ENCODE peak calls at places on chromosomes 7 and 10, in nine cellular contexts. K is NCI-H82; X is LHCN-M2; H is RPMI7951; F is neural progenitor cell; I is stimulated activated CD8-positive, alpha-beta memory T cell treated with anti-CD3 and anti-CD28 coated beads, Interleukin-7, amount 100 ng/mL, for 4 hours; G is A172; L is T follicular helper cell; N is amniotic epithelial cell. T is an unnamed sample.

GRCh38 chr10:122019414-122019975 is 30.5 kb downstream of the TACC2 start:
- DNase-seq in L (no peak), X (no peak), K (peak), N (no peak), H (no peak), I (no peak), F (peak), G (no peak), T (peak)

GRCh38 chr10:33136271-33136670 is 178.2 kb upstream of the ITGB1 start:
- DNase-seq in H (peak), K (peak), I (no peak), X (peak), L (no peak), G (peak), N (peak), F (no peak), T (no peak)

GRCh38 chr7:43071604-43072003 is 40.8 kb upstream of the HECW1 start:
- DNase-seq in H (peak), F (peak), G (peak), N (peak), X (peak), I (no peak), K (peak), L (no peak), T (peak)

GRCh38 chr7:32477649-32477980 is 12.6 kb downstream of the LSM5 start:
- DNase-seq in X (peak), I (no peak), H (peak), F (no peak), L (no peak), N (no peak), G (no peak), K (no peak), T (no peak)

GRCh38 chr7:155132431-155132830 is 62.3 kb downstream of the HTR5A start:
- DNase-seq in K (no peak), I (no peak), G (no peak), N (no peak), F (no peak), L (no peak), H (no peak), X (no peak), T (no peak)

GRCh38 chr7:26233902-26234511 is 32.5 kb downstream of the CBX3 start:
- DNase-seq in H (no peak), I (no peak), N (no peak), G (no peak), L (no peak), K (no peak), X (no peak), F (no peak), T (no peak)

GRCh38 chr7:911791-912480 is 35.6 kb downstream of the GET4 start:
- DNase-seq in X (no peak), G (no peak), L (no peak), H (no peak), N (no peak), K (no peak), I (no peak), F (no peak), T (no peak)

GRCh38 chr7:73451780-73452398 is 18.3 kb downstream of the FZD9 start:
- DNase-seq in L (no peak), X (peak), I (no peak), G (peak), N (peak), F (peak), H (peak), K (peak), T (peak)

GRCh38 chr7:155662343-155663043 is 18.0 kb downstream of the RBM33 start:
- DNase-seq in N (no peak), L (no peak), H (no peak), K (no peak), X (no peak), I (no peak), F (no peak), G (no peak), T (peak)

GRCh38 chr7:15505761-15506160 is 56.1 kb downstream of the AGMO start:
- DNase-seq in K (no peak), F (no peak), L (no peak), X (no peak), H (no peak), N (no peak), G (no peak), I (no peak), T (no peak)

GRCh38 chr10:34434119-34434594 is 380.9 kb downstream of the PARD3 start:
- DNase-seq in X (peak), H (peak), K (no peak), F (no peak), L (no peak), I (no peak), N (peak), G (peak), T (no peak)

GRCh38 chr10:117246997-117247667 is 6.2 kb downstream of the SLC18A2 start:
- DNase-seq in H (no peak), G (no peak), N (no peak), X (no peak), I (no peak), K (no peak), F (no peak), L (no peak), T (no peak)

GRCh38 chr7:78178319-78178718 is 379.7 kb downstream of the PHTF2 start:
- DNase-seq in H (peak), F (no peak), L (no peak), K (no peak), N (peak), I (no peak), G (no peak), X (peak), T (no peak)

GRCh38 chr7:47937711-47938573 is 10.3 kb downstream of the PKD1L1 start:
- DNase-seq in L (no peak), I (no peak), H (no peak), G (no peak), X (no peak), K (no peak), N (no peak), F (no peak), T (no peak)

GRCh38 chr7:99562832-99563231 is 4.4 kb downstream of the ZNF655 start:
- DNase-seq in L (no peak), I (peak), X (peak), H (peak), F (no peak), K (no peak), N (peak), G (peak), T (no peak)